ENCODE peak calls at places on chromosomes 3 and 15, in four cellular contexts. X, R, B and H are unnamed samples.

GRCh38 chr15:83283813-83284562 is 476 bp downstream of the BNC1 start:
- DNase-seq in X (no peak), R (no peak), B (no peak), H (peak; percentile 55)

GRCh38 chr3:12249519-12249918 is 39.4 kb upstream of the PPARG start:
- DNase-seq in X (no peak), R (no peak), B (no peak), H (no peak)

GRCh38 chr15:45468294-45468693 is 54.3 kb downstream of the SLC30A4 start:
- DNase-seq in X (no peak), R (no peak), B (no peak), H (no peak)

GRCh38 chr3:134630506-134630905 is 20.3 kb downstream of the KY start:
- DNase-seq in X (no peak), R (no peak), B (peak; percentile 14), H (peak; percentile 35)

GRCh38 chr3:194089357-194090177 is 46.4 kb upstream of the HES1 start:
- DNase-seq in X (peak; percentile 71), R (no peak), B (peak; percentile 94), H (no peak)

GRCh38 chr3:160401301-160402095 is 2.0 kb downstream of the SMC4 start:
- DNase-seq in X (peak; percentile 29), R (no peak), B (peak; percentile 76), H (no peak)

GRCh38 chr3:159839561-159840379 is 148.9 kb upstream of the IL12A start:
- DNase-seq in X (no peak), R (no peak), B (no peak), H (peak; percentile 57)

GRCh38 chr3:140023616-140024530 is 88.9 kb downstream of the CLSTN2 start:
- DNase-seq in X (no peak), R (no peak), B (no peak), H (no peak)

GRCh38 chr3:12471228-12471627 is 13.1 kb upstream of the TSEN2 start:
- DNase-seq in X (peak; percentile 36), R (no peak), B (no peak), H (no peak)

GRCh38 chr3:72413228-72413627 is 435.0 kb downstream of the SHQ1 start:
- DNase-seq in X (peak; percentile 39), R (no peak), B (peak; percentile 32), H (no peak)

GRCh38 chr3:463793-464192 is 267.2 kb downstream of the CHL1 start:
- DNase-seq in X (no peak), R (peak; percentile 57), B (no peak), H (no peak)

GRCh38 chr3:108862865-108863798 is 40.5 kb downstream of the TRAT1 start:
- DNase-seq in X (no peak), R (no peak), B (no peak), H (no peak)

GRCh38 chr3:170811515-170811914 is 58.5 kb downstream of the RPL22L1 start:
- DNase-seq in X (no peak), R (no peak), B (no peak), H (no peak)
- TF ChIP-seq TAF1 in X (no peak), R (no peak), B (no peak), H (no peak)

GRCh38 chr3:46423588-46423987 is 16.5 kb downstream of the CCRL2 start:
- DNase-seq in X (peak; percentile 3), R (no peak), B (no peak), H (no peak)

GRCh38 chr3:46417841-46418611 is 11.0 kb downstream of the CCRL2 start:
- DNase-seq in X (no peak), R (no peak), B (no peak), H (no peak)

GRCh38 chr3:46420931-46421330 is 13.9 kb downstream of the CCRL2 start:
- DNase-seq in X (no peak), R (no peak), B (no peak), H (no peak)

GRCh38 chr3:46419816-46420215 is 12.8 kb downstream of the CCRL2 start:
- DNase-seq in X (no peak), R (no peak), B (no peak), H (no peak)

GRCh38 chr3:46422617-46423016 is 15.6 kb downstream of the CCRL2 start:
- DNase-seq in X (no peak), R (no peak), B (peak; percentile 63), H (no peak)
- TF ChIP-seq CBX5 in X (no peak), R (no peak), B (no peak), H (no peak)

GRCh38 chr3:186639778-186640472 is at the start of gene FETUB:
- DNase-seq in X (no peak), R (no peak), B (no peak), H (no peak)

GRCh38 chr3:186640473-186640818 is 247 bp downstream of the FETUB start:
- DNase-seq in X (no peak), R (no peak), B (no peak), H (no peak)

GRCh38 chr3:186640929-186641328 is 730 bp downstream of the FETUB start:
- DNase-seq in X (no peak), R (no peak), B (no peak), H (no peak)

GRCh38 chr3:186643493-186643892 is 3.3 kb downstream of the FETUB start:
- DNase-seq in X (no peak), R (no peak), B (peak; percentile 36), H (no peak)

DNA sequence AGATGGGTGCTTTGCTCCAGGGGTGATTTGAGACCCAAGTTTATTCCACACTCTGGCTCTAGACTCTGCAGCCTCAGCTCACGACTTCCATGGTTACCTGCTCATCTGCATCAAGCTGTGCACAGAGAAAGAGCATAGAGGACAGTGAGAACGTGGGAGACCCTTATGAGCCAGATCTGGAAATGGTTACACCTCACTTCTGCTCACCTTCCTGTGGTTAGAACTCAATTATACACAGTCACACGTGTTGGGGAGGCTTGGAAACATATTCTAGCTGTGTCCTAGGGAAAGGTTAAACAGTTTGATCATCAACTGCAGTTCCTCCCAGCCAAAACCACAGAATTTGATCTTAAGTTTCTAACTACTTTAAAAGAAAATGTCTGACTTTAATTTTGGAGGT is 1.8 kb downstream of the FETUB start:
- DNase-seq in X (no peak), R (no peak), B (no peak), H (no peak)
- TF ChIP-seq TAF1 in X (no peak), R (no peak), B (no peak), H (no peak)

GRCh38 chr15:39797407-39797806 is 14.8 kb upstream of the FSIP1 start:
- DNase-seq in X (no peak), R (no peak), B (no peak), H (no peak)
- TF ChIP-seq CBX5 in X (no peak), R (no peak), B (no peak), H (no peak)

GRCh38 chr15:80494311-80494710 is 90.1 kb downstream of the ARNT2 start:
- DNase-seq in X (peak; percentile 75), R (no peak), B (no peak), H (no peak)
- TF ChIP-seq TAF1 in X (no peak), R (no peak), B (no peak), H (no peak)